ENCODE peak calls at places on chromosome 16, in nine cellular contexts. X is AG09319, K is progenitor cell of endocrine pancreas, Y is suprapubic skin, M is H9, I is lower lobe of right lung, O is WTC11, N is natural killer cell, H is neural crest cell. V is an unnamed sample.

GRCh38 chr16:27230562-27230991 is 27.3 kb downstream of the KDM8 start:
- DNase-seq in K (no peak), X (no peak), N (peak; percentile 49), M (no peak), H (no peak), Y (no peak), O (peak; percentile 10), I (peak; percentile 54), V (peak; percentile 41)

GRCh38 chr16:1221628-1222552 is 3.2 kb downstream of the TPSG1 start:
- DNase-seq in N (no peak), O (no peak), M (no peak), Y (no peak), X (no peak), H (no peak), I (no peak), K (no peak), V (no peak)

GRCh38 chr16:13298676-13299075 is 397.3 kb downstream of the SHISA9 start:
- DNase-seq in X (no peak), I (no peak), K (no peak), O (peak; percentile 22), H (no peak), N (no peak), M (no peak), Y (no peak), V (no peak)

GRCh38 chr16:18969050-18969854 is 14.5 kb upstream of the TMC7 start:
- DNase-seq in O (peak; percentile 93), H (peak; percentile 93), K (peak; percentile 76), I (peak; percentile 86), N (peak; percentile 76), Y (peak; percentile 95), M (peak; percentile 81), X (peak; percentile 39), V (peak; percentile 70)

GRCh38 chr16:2473999-2474876 is 689 bp upstream of the TBC1D24 start:
- DNase-seq in M (peak; percentile 64), K (no peak), H (peak; percentile 31), X (no peak), O (peak; percentile 42), N (peak; percentile 46), I (peak; percentile 69), Y (no peak), V (peak; percentile 56)

GRCh38 chr16:4214215-4214621 is 27.7 kb downstream of the SRL start:
- DNase-seq in N (no peak), Y (no peak), K (no peak), O (no peak), H (no peak), X (peak; percentile 71), I (no peak), M (no peak), V (no peak)

GRCh38 chr16:48112603-48113400 is 43.0 kb downstream of the ABCC12 start:
- DNase-seq in Y (no peak), O (no peak), K (no peak), X (no peak), H (no peak), N (no peak), M (no peak), I (no peak), V (no peak)

GRCh38 chr16:9225527-9226316 is 134.3 kb downstream of the HAPSTR1 start:
- DNase-seq in X (no peak), N (no peak), M (peak; percentile 72), I (no peak), O (peak; percentile 48), Y (no peak), H (no peak), K (no peak), V (no peak)

DNA sequence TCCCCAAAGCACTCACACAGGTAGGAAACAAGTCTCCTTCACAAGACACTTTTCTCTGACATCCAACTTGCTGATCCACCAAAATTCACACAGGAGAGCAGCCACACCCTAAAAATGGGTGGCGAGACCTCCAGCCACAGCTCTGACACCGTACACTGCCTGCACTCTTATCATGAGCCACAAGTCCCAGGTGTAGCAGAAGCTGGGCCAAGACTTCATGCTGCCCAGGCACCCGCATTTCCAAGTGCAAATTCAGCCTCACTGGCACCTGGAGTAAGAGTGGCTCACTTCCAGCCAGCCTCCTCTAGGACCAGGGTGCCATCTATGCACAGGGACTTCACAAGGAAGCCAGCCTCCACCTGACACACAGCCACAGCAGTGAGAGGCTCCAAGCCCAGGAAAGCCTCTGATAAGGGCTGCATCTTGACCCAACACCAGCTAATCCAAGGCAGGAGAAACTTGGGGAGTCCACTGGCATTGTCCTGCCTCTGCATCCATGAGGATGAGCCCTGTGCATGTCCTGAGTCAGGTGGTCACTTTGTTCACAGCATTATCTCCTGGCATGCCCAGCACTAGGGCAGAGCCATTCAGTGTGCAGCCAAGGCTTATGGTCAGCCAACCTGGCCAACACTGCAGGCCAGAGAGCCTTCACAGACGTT is 2.6 kb upstream of the ZNF768 start:
- DNase-seq in H (no peak), Y (no peak), X (no peak), O (no peak), N (no peak), M (no peak), I (no peak), K (no peak), V (no peak)
- TF ChIP-seq CTCF in H (no peak), Y (no peak), X (no peak), O (no peak), N (no peak), M (no peak), I (no peak), K (no peak), V (no peak)

DNA sequence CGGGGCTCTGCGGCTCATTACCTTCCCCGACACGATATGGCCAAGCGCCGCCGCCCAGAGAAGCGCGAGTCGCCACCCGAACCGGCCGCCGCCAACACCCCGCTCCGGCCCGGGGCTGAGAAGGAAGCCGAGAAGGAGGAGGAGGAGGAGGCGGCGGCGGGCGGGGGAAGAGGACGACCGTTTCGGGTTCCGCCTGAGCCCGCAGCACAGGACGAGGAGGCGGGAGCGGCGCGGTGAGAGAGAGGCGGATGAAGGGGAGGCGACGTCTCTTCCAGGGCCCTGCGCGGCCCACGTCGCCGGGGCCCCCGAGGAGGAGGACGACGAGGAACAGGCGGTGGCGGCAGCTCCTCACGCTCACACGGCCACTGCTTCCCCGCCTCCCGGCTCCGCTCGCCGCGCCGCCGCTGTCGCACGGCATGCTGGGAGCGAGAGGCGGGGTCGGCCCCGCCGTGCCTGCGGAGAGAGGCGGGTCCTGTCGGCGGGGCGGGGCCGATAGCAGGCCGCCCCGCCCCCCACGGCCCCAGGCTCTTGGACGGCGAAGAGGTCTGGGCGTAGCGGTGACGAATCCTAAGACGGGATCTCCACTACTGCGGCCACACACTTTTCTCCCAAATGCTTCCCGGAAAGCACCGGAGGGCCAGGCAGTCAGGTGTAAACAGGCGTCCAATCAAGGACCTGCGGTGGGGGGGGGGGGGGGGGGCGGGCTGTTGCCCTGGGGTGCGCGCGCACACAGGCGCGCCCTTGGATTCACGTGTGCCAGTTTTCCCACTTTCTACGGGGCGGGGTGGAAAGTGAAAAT is 97.3 kb upstream of the METTL9 start:
- DNase-seq in M (peak; percentile 99), H (peak; percentile 92), X (peak; percentile 87), O (peak; percentile 68), N (peak; percentile 98), K (peak; percentile 94), I (peak; percentile 96), Y (peak; percentile 95), V (peak; percentile 99)
- TF ChIP-seq CTCF in M (no peak), H (no peak), X (no peak), O (no peak), N (no peak), K (no peak), I (no peak), Y (no peak), V (no peak)

DNA sequence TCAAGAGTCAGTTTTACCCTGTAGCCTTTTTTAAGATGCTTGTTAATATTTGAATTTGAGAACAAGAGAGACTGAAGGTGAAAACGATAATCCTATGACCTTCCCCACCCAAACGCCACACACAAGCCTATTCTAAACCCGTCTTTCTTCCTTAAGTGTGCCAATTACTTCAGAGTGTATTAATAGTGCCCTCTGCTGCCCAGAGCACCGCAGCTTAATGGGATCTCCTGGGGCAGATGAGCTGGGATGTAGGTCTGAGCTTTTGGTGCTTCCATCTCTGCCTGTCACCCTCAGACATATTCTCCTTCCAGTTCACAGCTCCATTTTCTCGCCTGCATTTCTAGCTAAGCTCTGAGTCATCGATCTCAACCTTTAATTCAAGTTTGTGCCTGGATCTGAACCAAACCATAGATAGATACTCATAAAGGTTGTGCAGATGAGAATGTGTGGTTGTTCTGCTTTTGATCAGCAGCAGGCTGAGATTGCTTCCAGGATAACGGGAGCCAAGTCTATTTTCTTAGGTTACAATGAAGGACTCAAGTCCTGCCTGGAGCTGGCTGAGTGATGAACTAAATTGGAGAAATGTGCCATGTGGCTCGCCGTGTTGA is 46.4 kb upstream of the CDH13 start:
- DNase-seq in Y (no peak), K (no peak), I (no peak), M (no peak), N (no peak), X (no peak), H (no peak), O (peak; percentile 25), V (no peak)
- TF ChIP-seq CTCF in Y (no peak), K (peak; percentile 25), I (peak; percentile 35), M (peak; percentile 64), N (no peak), X (peak; percentile 19), H (peak; percentile 40), O (no peak), V (no peak)

GRCh38 chr16:20862162-20862960 is 37.8 kb downstream of the DCUN1D3 start:
- DNase-seq in N (no peak), O (no peak), K (no peak), Y (no peak), I (no peak), M (no peak), X (no peak), H (no peak), V (no peak)

GRCh38 chr16:20866792-20867191 is 33.4 kb downstream of the DCUN1D3 start:
- DNase-seq in M (no peak), K (no peak), N (no peak), H (no peak), X (no peak), I (no peak), O (no peak), Y (no peak), V (no peak)

GRCh38 chr16:20866161-20866772 is 33.9 kb downstream of the DCUN1D3 start:
- DNase-seq in Y (no peak), O (no peak), H (no peak), I (no peak), X (no peak), K (no peak), M (peak; percentile 41), N (no peak), V (no peak)

GRCh38 chr16:20867585-20867984 is 32.6 kb downstream of the DCUN1D3 start:
- DNase-seq in O (no peak), Y (no peak), I (no peak), M (no peak), H (no peak), K (no peak), N (no peak), X (no peak), V (no peak)

DNA sequence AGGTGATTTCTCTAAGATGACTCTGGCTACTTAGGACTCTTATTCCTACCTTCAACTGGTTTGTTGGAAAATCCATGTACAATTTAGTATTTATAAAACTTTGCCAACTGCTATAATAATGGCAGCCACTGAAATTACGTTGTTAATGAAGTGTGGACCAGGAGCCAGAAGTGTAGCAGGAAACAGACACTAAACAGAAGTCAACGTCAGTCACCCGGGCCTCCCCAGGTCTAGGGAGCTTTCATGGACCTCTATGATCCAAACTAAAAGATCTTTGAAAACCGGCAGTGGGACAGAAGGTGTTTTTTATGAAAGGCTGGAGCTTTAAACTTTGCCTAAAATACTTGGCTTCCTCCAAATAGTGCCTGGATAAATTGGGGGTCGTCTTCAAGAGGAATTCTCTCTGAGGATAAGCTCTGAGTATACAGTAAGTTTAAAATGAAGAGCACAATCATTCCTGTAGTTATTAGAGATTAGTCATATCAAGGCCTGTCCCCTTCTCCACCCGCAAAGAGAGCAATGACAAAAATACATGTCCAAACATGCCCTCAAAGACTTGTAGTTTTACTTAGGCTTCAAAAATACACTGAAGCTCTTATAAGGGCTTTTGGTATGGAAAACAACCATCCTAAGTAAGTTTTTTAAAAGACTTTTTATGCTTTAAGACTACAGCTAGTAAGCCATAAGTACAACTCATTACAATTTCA is 34.6 kb downstream of the DCUN1D3 start:
- DNase-seq in O (no peak), I (no peak), K (no peak), H (no peak), X (no peak), N (no peak), M (no peak), Y (no peak), V (no peak)
- TF ChIP-seq CTCF in O (no peak), I (no peak), K (no peak), H (no peak), X (no peak), N (no peak), M (no peak), Y (no peak), V (no peak)